ENCODE peak calls at places on chromosomes 7 and 10, in eight cellular contexts. M is heart left ventricle, U is sigmoid colon, L is right lobe of liver, F is breast epithelium, H is esophagus squamous epithelium, A is GM12891, D is IMR-90. V is an unnamed sample.

GRCh38 chr10:100184426-100185219 is 1.2 kb downstream of the ERLIN1 start:
- DNase-seq in U (no peak), F (no peak), L (no peak), H (no peak), D (peak), A (no peak), M (no peak), V (no peak)

GRCh38 chr10:78510566-78511323 is 477.1 kb downstream of the RPS24 start:
- DNase-seq in D (no peak), F (no peak), H (no peak), A (no peak), L (no peak), M (peak), U (no peak), V (no peak)

GRCh38 chr7:14340415-14341079 is 351.1 kb upstream of the ETV1 start:
- DNase-seq in H (no peak), M (no peak), U (no peak), A (no peak), F (no peak), D (no peak), L (no peak), V (no peak)

GRCh38 chr7:48084727-48085432 is 4.2 kb upstream of the UPP1 start:
- DNase-seq in L (peak), A (peak), M (peak), F (peak), H (peak), U (peak), D (peak), V (peak)

GRCh38 chr7:108525327-108525984 is 479 bp downstream of the PNPLA8 start:
- DNase-seq in F (no peak), M (peak), H (no peak), L (no peak), D (peak), A (no peak), U (peak), V (peak)

GRCh38 chr7:55048221-55048859 is 29.5 kb downstream of the EGFR start:
- DNase-seq in M (no peak), D (no peak), A (no peak), U (no peak), F (peak), L (peak), H (no peak), V (no peak)

GRCh38 chr10:21525367-21526183 is at the start of gene SKIDA1:
- DNase-seq in D (peak), M (peak), H (no peak), F (peak), U (peak), L (peak), A (no peak), V (no peak)

GRCh38 chr10:29033311-29033940 is 255.4 kb upstream of the LYZL1 start:
- DNase-seq in H (no peak), U (no peak), F (no peak), M (no peak), A (no peak), D (no peak), L (no peak), V (no peak)

GRCh38 chr10:114044251-114045070 is 795 bp downstream of the ADRB1 start:
- DNase-seq in U (no peak), L (no peak), M (peak), A (no peak), F (no peak), H (no peak), D (no peak), V (no peak)

GRCh38 chr7:141709749-141710148 is 1.6 kb downstream of the WEE2 start:
- DNase-seq in M (no peak), L (no peak), D (no peak), F (no peak), U (no peak), A (no peak), H (no peak), V (no peak)

GRCh38 chr10:80075781-80076180 is 2.7 kb upstream of the TMEM254 start:
- DNase-seq in L (no peak), M (no peak), F (no peak), U (no peak), H (no peak), A (no peak), D (peak), V (no peak)

GRCh38 chr10:28996947-28997551 is 291.8 kb upstream of the LYZL1 start:
- DNase-seq in L (no peak), F (no peak), A (no peak), D (peak), M (no peak), H (no peak), U (no peak), V (no peak)

GRCh38 chr10:43197834-43198681 is 59.8 kb downstream of the CSGALNACT2 start:
- DNase-seq in D (no peak), A (peak), M (no peak), U (peak), L (no peak), H (no peak), F (peak), V (no peak)

GRCh38 chr10:131043039-131043691 is 268.4 kb downstream of the TCERG1L start:
- DNase-seq in F (no peak), M (no peak), U (no peak), L (no peak), A (no peak), D (no peak), H (no peak), V (no peak)

GRCh38 chr10:98019784-98020183 is 10.6 kb downstream of the CRTAC1 start:
- DNase-seq in A (no peak), H (no peak), F (no peak), L (no peak), M (no peak), D (no peak), U (no peak), V (no peak)

GRCh38 chr10:69647819-69648218 is 17.8 kb downstream of the FAM241B start:
- DNase-seq in H (no peak), M (no peak), F (no peak), U (peak), L (no peak), D (no peak), A (no peak), V (no peak)

GRCh38 chr10:33461295-33461640 is 126.8 kb upstream of the NRP1 start:
- DNase-seq in L (no peak), D (no peak), F (no peak), H (no peak), M (no peak), U (no peak), A (no peak), V (no peak)

GRCh38 chr7:27188666-27189559 is 3.9 kb upstream of the HOXA11 start:
- DNase-seq in U (peak), D (no peak), H (no peak), L (no peak), A (no peak), F (no peak), M (peak), V (no peak)

GRCh38 chr7:106065560-106066500 is 46.3 kb downstream of the SYPL1 start:
- DNase-seq in M (no peak), H (no peak), D (no peak), L (peak), F (no peak), U (peak), A (no peak), V (no peak)

GRCh38 chr10:48607356-48608278 is 2.7 kb upstream of the ARHGAP22 start:
- DNase-seq in U (peak), A (no peak), H (no peak), D (peak), L (no peak), M (no peak), F (no peak), V (no peak)

GRCh38 chr7:148290451-148291005 is 300.0 kb upstream of the C7orf33 start:
- DNase-seq in L (no peak), H (no peak), D (no peak), U (no peak), A (no peak), F (no peak), M (no peak), V (no peak)

GRCh38 chr7:98056580-98056979 is 50.1 kb upstream of the LMTK2 start:
- DNase-seq in M (no peak), D (no peak), A (no peak), F (peak), L (no peak), U (no peak), H (no peak), V (no peak)

GRCh38 chr7:1763033-1763432 is 93.0 kb downstream of the ELFN1 start:
- DNase-seq in D (no peak), A (no peak), H (no peak), M (no peak), F (no peak), U (no peak), L (no peak), V (no peak)

GRCh38 chr7:41777894-41778596 is 75.2 kb upstream of the INHBA start:
- DNase-seq in F (no peak), U (no peak), D (no peak), L (no peak), A (no peak), H (no peak), M (no peak), V (no peak)

GRCh38 chr10:5666324-5667220 is at the start of gene ASB13:
- DNase-seq in A (no peak), U (peak), F (no peak), D (peak), L (peak), M (peak), H (no peak), V (peak)

GRCh38 chr7:123936388-123936787 is 11.3 kb downstream of the SPAM1 start:
- DNase-seq in U (no peak), L (no peak), D (no peak), M (no peak), F (no peak), H (no peak), A (no peak), V (no peak)

GRCh38 chr7:132666076-132666775 is 90.0 kb upstream of the PLXNA4 start:
- DNase-seq in D (peak), U (no peak), L (no peak), H (no peak), F (no peak), M (no peak), A (no peak), V (no peak)

GRCh38 chr10:43355749-43356371 is 15.6 kb upstream of the FXYD4 start:
- DNase-seq in D (no peak), H (no peak), F (no peak), A (no peak), L (no peak), U (no peak), M (no peak), V (no peak)

GRCh38 chr7:131109757-131110293 is 217.9 kb upstream of the MKLN1 start:
- DNase-seq in D (peak), H (peak), L (peak), M (peak), A (no peak), U (peak), F (peak), V (peak)

GRCh38 chr10:78301891-78302738 is 268.5 kb downstream of the RPS24 start:
- DNase-seq in D (peak), U (peak), H (no peak), L (no peak), F (no peak), A (no peak), M (no peak), V (no peak)

GRCh38 chr7:157004050-157004838 is 6.2 kb downstream of the MNX1 start:
- DNase-seq in D (peak), F (no peak), H (no peak), U (no peak), M (no peak), L (no peak), A (no peak), V (no peak)

GRCh38 chr7:150934045-150934766 is 43.9 kb downstream of the KCNH2 start:
- DNase-seq in D (no peak), U (no peak), A (no peak), M (no peak), L (no peak), F (no peak), H (no peak), V (no peak)

GRCh38 chr7:143362126-143362961 is at the start of gene FAM131B:
- DNase-seq in U (peak), A (peak), H (no peak), F (no peak), M (no peak), L (no peak), D (no peak), V (no peak)

GRCh38 chr7:130793855-130794618 is 60.0 kb upstream of the KLF14 start:
- DNase-seq in U (no peak), H (no peak), L (no peak), A (no peak), D (peak), F (no peak), M (no peak), V (no peak)

GRCh38 chr7:34445653-34446052 is 212.4 kb upstream of the NPSR1 start:
- DNase-seq in U (no peak), L (no peak), A (no peak), D (no peak), M (no peak), H (no peak), F (no peak), V (no peak)

GRCh38 chr7:19674266-19674960 is 34.4 kb downstream of the POLR1F start:
- DNase-seq in H (no peak), A (no peak), D (no peak), F (no peak), L (no peak), U (no peak), M (no peak), V (no peak)

GRCh38 chr7:149355390-149356048 is 93.5 kb downstream of the ZNF783 start:
- DNase-seq in F (no peak), L (no peak), A (no peak), U (no peak), M (no peak), D (no peak), H (no peak), V (peak)

GRCh38 chr10:104260775-104261115 is 6.1 kb downstream of the GSTO1 start:
- DNase-seq in L (no peak), U (no peak), D (peak), M (no peak), H (no peak), A (no peak), F (no peak), V (no peak)
- TF ChIP-seq POLR2A in L (no peak), U (no peak), D (no peak), M (no peak), H (no peak), A (no peak), F (no peak), V (no peak)

GRCh38 chr10:86755740-86756510 is 494 bp upstream of the BMPR1A start:
- DNase-seq in D (peak), H (no peak), A (peak), F (peak), L (peak), U (peak), M (peak), V (peak)
- TF ChIP-seq POLR2A in D (peak), H (peak), A (peak), F (no peak), L (peak), U (peak), M (peak), V (peak)

DNA sequence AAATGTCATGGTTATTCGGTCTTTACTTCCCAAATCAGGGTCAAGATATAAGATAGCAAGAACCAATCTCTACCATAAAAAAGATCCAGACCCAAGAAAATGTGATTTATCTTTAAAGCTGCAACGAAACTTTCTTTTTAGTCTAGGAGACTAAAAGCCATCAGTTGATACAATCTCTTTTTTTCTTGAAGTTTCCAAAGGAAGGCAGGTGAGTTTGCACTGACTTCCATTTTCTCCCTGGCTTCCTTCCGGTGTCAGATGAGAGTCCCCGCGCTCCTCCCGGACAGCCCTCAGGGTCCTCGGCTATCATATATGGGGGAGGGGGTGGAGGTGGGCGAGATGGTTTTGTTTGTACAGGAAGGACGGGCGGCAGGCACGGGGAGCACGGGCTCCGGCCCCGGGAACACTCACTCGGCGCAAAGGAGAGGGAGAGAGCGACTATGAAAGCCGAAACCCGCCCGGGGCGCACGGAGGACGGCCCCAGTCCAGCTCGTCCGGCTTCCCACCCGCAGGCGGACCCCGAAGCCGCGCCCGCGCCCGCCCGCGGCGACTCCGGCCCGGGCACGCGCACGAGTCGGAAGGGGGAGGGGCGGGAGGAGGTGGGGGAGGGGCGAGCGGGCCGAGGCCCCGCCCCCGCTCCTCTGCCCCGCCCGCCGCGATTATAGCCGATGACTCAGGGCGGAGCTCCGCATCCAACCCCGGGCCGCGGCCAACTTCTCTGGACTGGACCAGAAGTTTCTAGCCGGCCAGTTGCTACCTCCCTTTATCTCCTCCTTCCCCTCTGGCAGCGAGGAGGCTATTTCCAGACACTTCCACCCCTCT is at the start of gene BAG3:
- DNase-seq in D (peak), L (peak), A (peak), F (peak), U (peak), M (peak), H (peak), V (peak)
- TF ChIP-seq POLR2A in D (peak), L (peak), A (peak), F (peak), U (peak), M (no peak), H (peak), V (peak)

GRCh38 chr7:99674995-99675742 is 4.6 kb downstream of the CYP3A5 start:
- DNase-seq in L (no peak), A (no peak), F (no peak), D (no peak), M (no peak), H (no peak), U (no peak), V (no peak)

GRCh38 chr7:99679400-99680191 is at the start of gene CYP3A5:
- DNase-seq in H (no peak), D (no peak), F (no peak), A (no peak), M (no peak), U (peak), L (peak), V (peak)

GRCh38 chr7:99677646-99678045 is 2.1 kb downstream of the CYP3A5 start:
- DNase-seq in U (no peak), H (no peak), A (no peak), D (no peak), F (no peak), L (no peak), M (no peak), V (no peak)

GRCh38 chr7:99677013-99677412 is 2.8 kb downstream of the CYP3A5 start:
- DNase-seq in D (no peak), A (no peak), H (no peak), L (no peak), U (no peak), M (no peak), F (no peak), V (no peak)

GRCh38 chr7:99679032-99679399 is 780 bp downstream of the CYP3A5 start:
- DNase-seq in M (no peak), A (no peak), F (no peak), D (peak), H (no peak), L (no peak), U (no peak), V (peak)
- TF ChIP-seq POLR2A in M (no peak), A (no peak), F (no peak), D (no peak), H (no peak), L (peak), U (no peak), V (no peak)